ENCODE peak calls at places on chromosomes 12 and 14, in four cellular contexts. One of them, this sample, is unnamed.

GRCh38 chr12:77231548-77231947 is 166.2 kb upstream of the E2F7 start:
- DNase-seq in neural crest cell: no peak
- DNase-seq in fibroblast of lung: peak
- DNase-seq in amniotic epithelial cell: peak
- DNase-seq in this sample: peak

GRCh38 chr12:52925717-52926595 is 21.1 kb upstream of the KRT8 start:
- DNase-seq in neural crest cell: no peak
- DNase-seq in fibroblast of lung: no peak
- DNase-seq in amniotic epithelial cell: peak
- DNase-seq in this sample: no peak

GRCh38 chr12:63766498-63766897 is 13.2 kb upstream of the RXYLT1 start:
- DNase-seq in neural crest cell: no peak
- DNase-seq in fibroblast of lung: no peak
- DNase-seq in amniotic epithelial cell: no peak
- DNase-seq in this sample: no peak

GRCh38 chr12:132202929-132203721 is 58.9 kb downstream of the NOC4L start:
- DNase-seq in neural crest cell: no peak
- DNase-seq in fibroblast of lung: no peak
- DNase-seq in amniotic epithelial cell: no peak
- DNase-seq in this sample: no peak

GRCh38 chr12:123621101-123621500 is 12.4 kb downstream of the EIF2B1 start:
- DNase-seq in neural crest cell: no peak
- DNase-seq in fibroblast of lung: no peak
- DNase-seq in amniotic epithelial cell: no peak
- DNase-seq in this sample: no peak

GRCh38 chr12:31015215-31015614 is 58.4 kb upstream of the DDX11 start:
- DNase-seq in neural crest cell: no peak
- DNase-seq in fibroblast of lung: no peak
- DNase-seq in amniotic epithelial cell: no peak
- DNase-seq in this sample: no peak

GRCh38 chr14:70315942-70316341 is 43.5 kb downstream of the COX16 start:
- DNase-seq in neural crest cell: no peak
- DNase-seq in fibroblast of lung: no peak
- DNase-seq in amniotic epithelial cell: no peak
- DNase-seq in this sample: no peak

GRCh38 chr12:113253532-113254285 is 32.4 kb downstream of the TPCN1 start:
- DNase-seq in neural crest cell: no peak
- DNase-seq in fibroblast of lung: no peak
- DNase-seq in amniotic epithelial cell: no peak
- DNase-seq in this sample: no peak

GRCh38 chr12:9992296-9992695 is 6.6 kb downstream of the CLEC1B start:
- DNase-seq in neural crest cell: no peak
- DNase-seq in fibroblast of lung: no peak
- DNase-seq in amniotic epithelial cell: no peak
- DNase-seq in this sample: no peak

GRCh38 chr12:99131761-99132199 is 486.7 kb downstream of the APAF1 start:
- DNase-seq in neural crest cell: peak
- DNase-seq in fibroblast of lung: peak
- DNase-seq in amniotic epithelial cell: no peak
- DNase-seq in this sample: no peak

GRCh38 chr12:54030889-54031860 is 1.7 kb upstream of the HOXC5 start:
- DNase-seq in neural crest cell: no peak
- DNase-seq in fibroblast of lung: peak
- DNase-seq in amniotic epithelial cell: peak
- DNase-seq in this sample: peak

GRCh38 chr14:30751646-30752416 is 122.5 kb upstream of the COCH start:
- DNase-seq in neural crest cell: no peak
- DNase-seq in fibroblast of lung: no peak
- DNase-seq in amniotic epithelial cell: no peak
- DNase-seq in this sample: no peak

GRCh38 chr12:52542785-52543318 is 10.1 kb downstream of the KRT71 start:
- DNase-seq in neural crest cell: no peak
- DNase-seq in fibroblast of lung: no peak
- DNase-seq in amniotic epithelial cell: no peak
- DNase-seq in this sample: no peak

GRCh38 chr12:1205512-1206060 is 214.6 kb downstream of the ERC1 start:
- DNase-seq in neural crest cell: no peak
- DNase-seq in fibroblast of lung: peak
- DNase-seq in amniotic epithelial cell: peak
- DNase-seq in this sample: peak

GRCh38 chr14:104372390-104373054 is 207.0 kb upstream of the C14orf180 start:
- DNase-seq in neural crest cell: no peak
- DNase-seq in fibroblast of lung: no peak
- DNase-seq in amniotic epithelial cell: no peak
- DNase-seq in this sample: no peak

GRCh38 chr12:115023279-115023678 is 339.3 kb upstream of the TBX3 start:
- DNase-seq in neural crest cell: no peak
- DNase-seq in fibroblast of lung: peak
- DNase-seq in amniotic epithelial cell: no peak
- DNase-seq in this sample: no peak

GRCh38 chr12:4564819-4565218 is 2.8 kb downstream of the DYRK4 start:
- DNase-seq in neural crest cell: no peak
- DNase-seq in fibroblast of lung: no peak
- DNase-seq in amniotic epithelial cell: no peak
- DNase-seq in this sample: no peak

GRCh38 chr12:45536254-45536653 is 193.3 kb upstream of the ARID2 start:
- DNase-seq in neural crest cell: no peak
- DNase-seq in fibroblast of lung: no peak
- DNase-seq in amniotic epithelial cell: no peak
- DNase-seq in this sample: no peak

GRCh38 chr12:60209521-60209920 is 613.7 kb downstream of the SLC16A7 start:
- DNase-seq in neural crest cell: no peak
- DNase-seq in fibroblast of lung: no peak
- DNase-seq in amniotic epithelial cell: no peak
- DNase-seq in this sample: no peak

GRCh38 chr12:119988440-119988787 is 622 bp upstream of the BICDL1 start:
- DNase-seq in neural crest cell: no peak
- DNase-seq in fibroblast of lung: peak
- DNase-seq in amniotic epithelial cell: peak
- DNase-seq in this sample: peak

GRCh38 chr12:49079796-49080195 is 10.0 kb upstream of the RHEBL1 start:
- DNase-seq in neural crest cell: no peak
- DNase-seq in fibroblast of lung: no peak
- DNase-seq in amniotic epithelial cell: no peak
- DNase-seq in this sample: no peak

GRCh38 chr14:103889313-103890051 is 38.8 kb upstream of the TDRD9 start:
- DNase-seq in neural crest cell: no peak
- DNase-seq in fibroblast of lung: peak
- DNase-seq in amniotic epithelial cell: no peak
- DNase-seq in this sample: no peak

GRCh38 chr12:52022841-52023181 is 16.1 kb downstream of the TAMALIN start:
- DNase-seq in neural crest cell: no peak
- DNase-seq in fibroblast of lung: no peak
- DNase-seq in amniotic epithelial cell: no peak
- DNase-seq in this sample: no peak

GRCh38 chr12:132798836-132799235 is 29.8 kb downstream of the GOLGA3 start:
- DNase-seq in neural crest cell: no peak
- DNase-seq in fibroblast of lung: no peak
- DNase-seq in amniotic epithelial cell: no peak
- DNase-seq in this sample: no peak

GRCh38 chr14:34043627-34044372 is 92.9 kb upstream of the EGLN3 start:
- DNase-seq in neural crest cell: no peak
- DNase-seq in fibroblast of lung: peak
- DNase-seq in amniotic epithelial cell: no peak
- DNase-seq in this sample: no peak

GRCh38 chr12:47811581-47812484 is 7.9 kb downstream of the HDAC7 start:
- DNase-seq in neural crest cell: no peak
- DNase-seq in fibroblast of lung: peak
- DNase-seq in amniotic epithelial cell: peak
- DNase-seq in this sample: peak